ENCODE peak calls at places on chromosomes 2 and 18, in nine cellular contexts. L is lower lobe of right lung, Y is cardiac fibroblast, D is uterus, P is astrocyte of the spinal cord, W is Peyer's patch, F is AG04449, K is psoas muscle, Z is ovary. N is an unnamed sample.

GRCh38 chr18:24500766-24501165 is 40.3 kb downstream of the HRH4 start:
- DNase-seq in P (no peak), Z (no peak), Y (no peak), K (no peak), L (no peak), D (no peak), F (no peak), W (no peak), N (no peak)

GRCh38 chr2:23760746-23761145 is 166.2 kb downstream of the ATAD2B start:
- DNase-seq in L (no peak), D (no peak), Y (peak; percentile 85), Z (no peak), P (peak; percentile 79), K (no peak), W (no peak), F (no peak), N (no peak)

GRCh38 chr2:170974304-170974993 is 45.4 kb downstream of the GORASP2 start:
- DNase-seq in D (no peak), K (no peak), Z (no peak), L (no peak), W (no peak), P (no peak), Y (peak; percentile 21), F (no peak), N (no peak)

GRCh38 chr2:16012626-16013501 is 72.5 kb downstream of the MYCN start:
- DNase-seq in F (no peak), D (no peak), Y (no peak), K (no peak), Z (no peak), P (no peak), L (peak; percentile 66), W (no peak), N (peak; percentile 46)

GRCh38 chr2:49261021-49261538 is 106.8 kb upstream of the FSHR start:
- DNase-seq in D (no peak), P (no peak), F (no peak), W (no peak), Y (no peak), Z (no peak), K (no peak), L (no peak), N (no peak)

GRCh38 chr2:108268001-108268400 is 20.7 kb upstream of the SULT1C2 start:
- DNase-seq in L (no peak), P (peak; percentile 69), Z (no peak), F (peak; percentile 21), Y (peak; percentile 76), D (no peak), W (no peak), K (no peak), N (no peak)

GRCh38 chr2:154455201-154455600 is 243.3 kb upstream of the KCNJ3 start:
- DNase-seq in K (no peak), F (no peak), L (no peak), Z (no peak), W (no peak), Y (peak; percentile 60), P (no peak), D (no peak), N (no peak)

GRCh38 chr2:9781252-9781651 is 62.0 kb upstream of the TAF1B start:
- DNase-seq in P (no peak), Y (no peak), K (no peak), L (peak; percentile 23), W (no peak), F (no peak), Z (no peak), D (no peak), N (peak; percentile 98)

GRCh38 chr2:11746807-11747459 is 501 bp downstream of the LPIN1 start:
- DNase-seq in Z (peak; percentile 36), W (peak; percentile 61), F (no peak), P (peak; percentile 41), D (no peak), Y (peak; percentile 36), K (no peak), L (no peak), N (peak; percentile 49)

GRCh38 chr2:133062946-133063345 is 392.9 kb upstream of the LYPD1 start:
- DNase-seq in K (no peak), L (no peak), D (no peak), F (no peak), W (no peak), Y (no peak), Z (no peak), P (no peak), N (no peak)

GRCh38 chr2:29782087-29782486 is 139.3 kb downstream of the ALK start:
- DNase-seq in K (no peak), L (no peak), W (no peak), D (no peak), F (no peak), Y (no peak), Z (no peak), P (no peak), N (no peak)

GRCh38 chr18:36377626-36378025 is 80.1 kb downstream of the FHOD3 start:
- DNase-seq in W (no peak), F (no peak), K (no peak), Z (no peak), D (no peak), L (no peak), P (no peak), Y (no peak), N (no peak)

GRCh38 chr2:145094353-145094752 is 574.4 kb upstream of the ZEB2 start:
- DNase-seq in Z (no peak), F (no peak), Y (peak; percentile 30), K (no peak), W (no peak), L (no peak), P (no peak), D (no peak), N (no peak)

GRCh38 chr2:226733189-226733858 is 66.3 kb downstream of the IRS1 start:
- DNase-seq in K (no peak), Z (no peak), Y (peak; percentile 62), P (no peak), W (no peak), D (no peak), L (no peak), F (no peak), N (no peak)

GRCh38 chr2:62195421-62196277 is at the start of gene B3GNT2:
- DNase-seq in K (peak; percentile 88), F (no peak), D (peak; percentile 79), L (peak; percentile 88), P (peak; percentile 64), W (peak; percentile 89), Y (peak; percentile 62), Z (peak; percentile 81), N (peak; percentile 66)

GRCh38 chr2:137947714-137948336 is 16.4 kb upstream of the HNMT start:
- DNase-seq in Z (peak; percentile 65), D (peak; percentile 65), W (peak; percentile 71), F (no peak), P (peak; percentile 81), L (peak; percentile 80), K (peak; percentile 76), Y (peak; percentile 89), N (peak; percentile 56)

GRCh38 chr2:53769318-53769945 is 1.8 kb downstream of the CHAC2 start:
- DNase-seq in D (no peak), P (no peak), Y (no peak), F (no peak), W (no peak), K (no peak), Z (no peak), L (no peak), N (no peak)
- H3K4me3 ChIP-seq in D (no peak overlapping the region), P (no peak overlapping the region), Y (no peak overlapping the region), F (no peak overlapping the region), W (no peak overlapping the region), K (no peak overlapping the region), Z (no peak overlapping the region), L (no peak overlapping the region), N (no peak overlapping the region)

GRCh38 chr2:106062627-106063026 is 131.5 kb downstream of the UXS1 start:
- DNase-seq in Z (no peak), L (no peak), D (no peak), Y (peak; percentile 52), P (no peak), K (no peak), F (no peak), W (no peak), N (no peak)

GRCh38 chr2:106065983-106066826 is 127.9 kb downstream of the UXS1 start:
- DNase-seq in P (no peak), K (peak; percentile 64), F (no peak), Z (no peak), Y (no peak), L (no peak), D (no peak), W (no peak), N (no peak)

GRCh38 chr2:106061971-106062370 is 132.1 kb downstream of the UXS1 start:
- DNase-seq in D (no peak), W (no peak), Z (no peak), L (no peak), K (no peak), F (no peak), P (no peak), Y (no peak), N (no peak)

GRCh38 chr2:106068415-106068814 is 125.7 kb downstream of the UXS1 start:
- DNase-seq in W (no peak), Z (no peak), P (no peak), D (no peak), K (no peak), L (no peak), F (no peak), Y (no peak), N (no peak)

GRCh38 chr2:106065268-106065982 is 128.7 kb downstream of the UXS1 start:
- DNase-seq in P (no peak), F (no peak), K (peak; percentile 56), Z (peak; percentile 19), Y (no peak), W (no peak), D (no peak), L (no peak), N (no peak)
- H3K4me3 ChIP-seq in P (no peak overlapping the region), F (no peak overlapping the region), K (peak overlapping the region; percentile 71), Z (peak overlapping the region; percentile 34), Y (peak overlapping the region; percentile 4), W (peak overlapping the region; percentile 52), D (peak overlapping the region; percentile 33), L (peak overlapping the region; percentile 52), N (no peak overlapping the region)

GRCh38 chr2:161414385-161415040 is 1.6 kb upstream of the TBR1 start:
- DNase-seq in Y (peak; percentile 37), L (no peak), P (peak; percentile 29), F (no peak), K (peak; percentile 60), W (no peak), Z (no peak), D (no peak), N (peak; percentile 17)
- H3K4me3 ChIP-seq in Y (peak overlapping the region; percentile 54), L (peak overlapping the region; percentile 52), P (peak overlapping the region; percentile 30), F (peak overlapping the region; percentile 59), K (peak overlapping the region; percentile 67), W (peak overlapping the region; percentile 54), Z (peak overlapping the region; percentile 41), D (peak overlapping the region; percentile 38), N (peak overlapping the region; percentile 52)

DNA sequence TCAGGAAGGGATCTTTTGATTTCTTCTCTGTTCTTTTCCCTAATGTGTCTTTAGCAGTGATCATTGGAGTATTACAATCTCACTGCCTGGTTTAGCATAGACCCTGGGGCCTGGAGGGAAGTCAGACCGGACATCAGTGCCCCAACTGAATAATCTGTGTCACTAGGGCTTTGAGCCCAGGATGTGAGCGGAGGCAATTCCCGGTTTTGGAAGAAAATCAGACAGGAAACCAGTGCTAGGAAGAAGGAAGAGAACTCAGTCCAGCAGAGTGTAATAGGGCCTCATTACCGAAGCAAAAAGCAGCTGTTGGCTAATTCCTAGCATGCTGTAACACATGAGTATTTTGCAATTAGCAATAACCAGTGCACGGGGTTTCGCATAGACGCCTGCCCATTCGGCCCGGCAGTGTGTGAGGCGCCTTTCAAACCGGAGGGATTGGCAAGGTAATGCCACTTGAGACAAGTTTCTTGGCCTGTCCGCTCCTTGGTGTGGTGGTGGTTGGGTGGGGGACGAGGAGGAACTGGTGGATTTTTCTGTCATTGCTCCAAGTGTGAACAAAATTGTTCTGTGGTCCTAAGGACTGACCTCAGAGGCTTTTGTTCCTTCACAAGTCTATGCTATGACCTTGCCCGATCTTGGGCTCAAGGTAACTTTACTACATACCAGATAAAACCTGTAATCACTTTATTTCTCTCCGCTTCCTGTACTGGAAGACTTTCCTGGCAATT is 2.8 kb downstream of the FOSL2 start:
- DNase-seq in Z (peak; percentile 66), D (peak; percentile 76), K (peak; percentile 91), P (peak; percentile 63), L (peak; percentile 78), Y (peak; percentile 69), F (no peak), W (peak; percentile 72), N (peak; percentile 72)
- H3K4me3 ChIP-seq in Z (peak overlapping the region; percentile 85), D (peak overlapping the region; percentile 71), K (peak overlapping the region; percentile 100), P (peak overlapping the region; percentile 99), L (peak overlapping the region; percentile 95), Y (peak overlapping the region; percentile 96), F (peak overlapping the region; percentile 91), W (peak overlapping the region; percentile 89), N (peak overlapping the region; percentile 83)

N was measured in mammary epithelial cell.